ENCODE peak calls at places on chromosome 6, in seven cellular contexts. M is mammary epithelial cell, C is skeletal muscle cell, B is NCI-H1092 treated with DMSO at 0.1 percent for 48 hours, D is ACHN, Y is head of caudate nucleus, F is activated T-helper 1 cell treated with Interleukin-2 at 50 U/mL for 16 hours. P is an unnamed sample.

GRCh38 chr6:7137335-7138106 is 29.8 kb downstream of the RREB1 start:
- DNase-seq in F (peak; percentile 42), Y (no peak), M (peak; percentile 61), B (peak; percentile 31), D (peak; percentile 49), C (no peak), P (no peak)

GRCh38 chr6:116087437-116088027 is 13.1 kb upstream of the NT5DC1 start:
- DNase-seq in F (no peak), Y (no peak), M (peak; percentile 84), C (no peak), D (no peak), B (no peak), P (no peak)

GRCh38 chr6:167851349-167851952 is 24.7 kb downstream of the AFDN start:
- DNase-seq in B (peak; percentile 34), F (no peak), D (no peak), M (no peak), C (no peak), Y (no peak), P (no peak)

GRCh38 chr6:167441653-167442644 is 117.1 kb downstream of the TTLL2 start:
- DNase-seq in C (no peak), F (no peak), D (no peak), Y (no peak), M (no peak), B (peak; percentile 71), P (no peak)

GRCh38 chr6:161003336-161003735 is 11.8 kb downstream of the MAP3K4 start:
- DNase-seq in Y (no peak), C (no peak), F (no peak), B (no peak), D (no peak), M (no peak), P (no peak)

GRCh38 chr6:108609276-108609769 is 48.6 kb downstream of the FOXO3 start:
- DNase-seq in B (no peak), D (peak; percentile 61), F (no peak), M (peak; percentile 76), Y (no peak), C (no peak), P (no peak)

GRCh38 chr6:38404355-38404754 is 235.4 kb downstream of the BTBD9 start:
- DNase-seq in C (no peak), B (no peak), Y (no peak), D (no peak), F (no peak), M (no peak), P (no peak)

GRCh38 chr6:153424719-153425400 is 293.8 kb upstream of the RGS17 start:
- DNase-seq in B (no peak), Y (no peak), C (peak; percentile 26), F (no peak), D (no peak), M (no peak), P (no peak)

GRCh38 chr6:137495652-137496391 is 1.6 kb upstream of the OLIG3 start:
- DNase-seq in D (no peak), B (no peak), M (no peak), C (no peak), Y (no peak), F (no peak), P (no peak)

GRCh38 chr6:5219292-5219691 is 41.5 kb downstream of the LYRM4 start:
- DNase-seq in F (no peak), M (peak; percentile 50), C (no peak), B (no peak), Y (no peak), D (no peak), P (no peak)

GRCh38 chr6:18141805-18142590 is 12.9 kb downstream of the TPMT start:
- DNase-seq in F (no peak), D (no peak), B (peak; percentile 77), Y (no peak), C (no peak), M (no peak), P (no peak)

GRCh38 chr6:132354517-132355167 is 46.6 kb downstream of the MOXD1 start:
- DNase-seq in Y (no peak), D (no peak), M (peak; percentile 52), F (peak; percentile 1), B (no peak), C (no peak), P (no peak)

GRCh38 chr6:6694825-6695710 is 106.5 kb downstream of the LY86 start:
- DNase-seq in M (no peak), C (no peak), Y (no peak), B (no peak), D (no peak), F (no peak), P (no peak)

GRCh38 chr6:56757585-56757984 is 114.9 kb upstream of the DST start:
- DNase-seq in C (no peak), B (no peak), F (no peak), D (peak; percentile 54), Y (no peak), M (peak; percentile 35), P (no peak)

GRCh38 chr6:2902470-2902762 is 693 bp downstream of the SERPINB9 start:
- DNase-seq in F (no peak), C (no peak), M (no peak), D (no peak), Y (no peak), B (no peak), P (no peak)

GRCh38 chr6:1597924-1598323 is 11.8 kb upstream of the FOXC1 start:
- DNase-seq in M (peak; percentile 84), C (no peak), F (no peak), D (no peak), Y (no peak), B (no peak), P (no peak)

P was measured in AG04449.